ENCODE peak calls at places on chromosomes 6 and 20, in five cellular contexts. O is GDM1, I is MV-4-11, Y is RWPE1, U is NCI-H1105. J is an unnamed sample.
A peak's percentile ranks its signal among the peaks of the same experiment; 100 is the strongest.

GRCh38 chr20:50192364-50193168 is 1.9 kb downstream of the CEBPB start:
- DNase-seq in O (peak; percentile 41), I (peak; percentile 90), Y (peak; percentile 95), U (peak; percentile 60), J (peak; percentile 88)

GRCh38 chr6:95576621-95577316 is 566 bp upstream of the MANEA start:
- DNase-seq in O (no peak), I (peak; percentile 41), Y (peak; percentile 3), U (no peak), J (no peak)

GRCh38 chr6:155100087-155100486 is 105.0 kb downstream of the TIAM2 start:
- DNase-seq in O (no peak), I (no peak), Y (no peak), U (peak; percentile 93), J (peak; percentile 26)

GRCh38 chr6:118985123-118985830 is 50.3 kb upstream of the MCM9 start:
- DNase-seq in O (no peak), I (no peak), Y (no peak), U (no peak), J (no peak)

GRCh38 chr6:75436869-75437268 is 56.7 kb downstream of the FILIP1 start:
- DNase-seq in O (no peak), I (no peak), Y (no peak), U (no peak), J (peak; percentile 5)

GRCh38 chr6:151805286-151805840 is 2.1 kb upstream of the ESR1 start:
- DNase-seq in O (no peak), I (no peak), Y (no peak), U (no peak), J (no peak)

GRCh38 chr20:34511891-34512265 is 4.3 kb upstream of the DYNLRB1 start:
- DNase-seq in O (no peak), I (no peak), Y (no peak), U (no peak), J (no peak)

GRCh38 chr20:59603727-59604608 is at the start of gene PHACTR3:
- DNase-seq in O (no peak), I (no peak), Y (no peak), U (peak; percentile 33), J (no peak)

GRCh38 chr6:36289281-36290018 is 19.6 kb downstream of the PNPLA1 start:
- DNase-seq in O (no peak), I (no peak), Y (peak; percentile 85), U (peak; percentile 91), J (no peak)

J was measured in MG63.